ENCODE peak calls at places on chromosomes 6 and 20, in ten cellular contexts. P is NCI-H187; K is stimulated activated CD4-positive, alpha-beta T cell treated with anti-CD3 and anti-CD28 coated beads, Interleukin-1b, Interleukin-23, amount 100 ng/mL, for 1 hour; S is NCI-H1105; E is NCI-H1092; O is heart right ventricle; B is colonic mucosa; N is GM23248; D is midbrain; G is nucleus accumbens. U is an unnamed sample.

GRCh38 chr6:132817554-132818403 is 3.4 kb downstream of the RPS12 start:
- DNase-seq in P (no peak), D (no peak), G (no peak), B (no peak), S (no peak), K (no peak), N (no peak), O (no peak), E (no peak), U (no peak)

GRCh38 chr6:43506667-43507471 is 3.3 kb downstream of the LRRC73 start:
- DNase-seq in G (peak), K (peak), N (peak), S (peak), E (peak), P (peak), B (peak), D (peak), O (peak), U (peak)

GRCh38 chr6:26233608-26234420 is 131.2 kb upstream of the BTN3A2 start:
- DNase-seq in D (peak), S (no peak), G (no peak), E (no peak), B (peak), K (peak), N (peak), O (no peak), P (no peak), U (no peak)

GRCh38 chr20:19947611-19948264 is 69.4 kb upstream of the NAA20 start:
- DNase-seq in S (no peak), E (no peak), B (no peak), K (no peak), O (no peak), P (no peak), G (no peak), N (peak), D (no peak), U (no peak)

GRCh38 chr6:125810435-125810834 is 19.7 kb downstream of the NCOA7 start:
- DNase-seq in D (no peak), E (peak), N (no peak), O (no peak), P (peak), K (no peak), S (peak), G (no peak), B (no peak), U (no peak)

GRCh38 chr6:6927437-6928361 is 180.1 kb upstream of the RREB1 start:
- DNase-seq in G (no peak), N (peak), O (peak), B (no peak), D (no peak), P (no peak), K (no peak), E (no peak), S (no peak), U (no peak)

GRCh38 chr6:159959976-159960384 is 8.9 kb upstream of the IGF2R start:
- DNase-seq in D (peak), E (no peak), G (no peak), K (no peak), O (no peak), B (no peak), S (no peak), N (no peak), P (no peak), U (no peak)

GRCh38 chr6:134609862-134610261 is 291.9 kb upstream of the SGK1 start:
- DNase-seq in G (no peak), E (no peak), S (peak), P (no peak), K (no peak), D (no peak), O (no peak), B (no peak), N (no peak), U (no peak)

GRCh38 chr20:16518068-16518783 is 55.0 kb downstream of the KIF16B start:
- DNase-seq in K (no peak), B (peak), D (peak), P (no peak), N (peak), O (no peak), E (peak), G (peak), S (peak), U (no peak)

GRCh38 chr6:3610206-3610605 is 141.3 kb downstream of the PXDC1 start:
- DNase-seq in B (no peak), N (no peak), G (no peak), K (no peak), E (no peak), S (no peak), P (no peak), D (no peak), O (no peak), U (no peak)

GRCh38 chr20:20713244-20713765 is 861 bp upstream of the RALGAPA2 start:
- DNase-seq in N (peak), K (no peak), O (peak), D (no peak), E (no peak), S (no peak), G (no peak), B (no peak), P (no peak), U (no peak)

GRCh38 chr20:29409833-29410804 is 1847.3 kb upstream of the DEFB115 start:
- DNase-seq in G (no peak), E (no peak), S (no peak), N (no peak), D (no peak), B (no peak), P (no peak), O (no peak), K (no peak), U (no peak)

GRCh38 chr20:35012227-35013069 is 56.8 kb downstream of the MYH7B start:
- DNase-seq in S (no peak), P (no peak), G (no peak), E (no peak), B (no peak), D (no peak), K (no peak), N (no peak), O (no peak), U (peak)

GRCh38 chr6:37212268-37212667 is 42.3 kb downstream of the PIM1 start:
- DNase-seq in P (no peak), S (no peak), G (no peak), B (no peak), E (no peak), K (no peak), N (no peak), O (no peak), D (no peak), U (no peak)

GRCh38 chr6:44681782-44682181 is 294.3 kb downstream of the CDC5L start:
- DNase-seq in G (no peak), B (no peak), O (no peak), S (no peak), N (no peak), E (no peak), P (no peak), D (no peak), K (no peak), U (no peak)

GRCh38 chr6:40383348-40384115 is 203.6 kb downstream of the LRFN2 start:
- DNase-seq in S (no peak), D (no peak), E (no peak), N (no peak), O (no peak), G (no peak), B (no peak), K (no peak), P (no peak), U (no peak)

GRCh38 chr6:116396451-116396850 is 25.7 kb downstream of the DSE start:
- DNase-seq in P (no peak), B (no peak), K (no peak), D (no peak), S (no peak), E (no peak), G (no peak), O (no peak), N (no peak), U (no peak)

GRCh38 chr6:163355471-163355991 is 59.0 kb upstream of the QKI start:
- DNase-seq in N (peak), E (no peak), G (peak), K (no peak), S (no peak), O (peak), B (peak), D (peak), P (no peak), U (peak)

GRCh38 chr6:126188271-126188909 is 151.5 kb upstream of the CENPW start:
- DNase-seq in E (no peak), O (no peak), K (no peak), P (no peak), D (no peak), S (no peak), N (peak), G (no peak), B (no peak), U (no peak)

GRCh38 chr6:70131528-70131927 is 171.4 kb downstream of the COL9A1 start:
- DNase-seq in B (no peak), S (no peak), D (no peak), K (no peak), E (no peak), O (no peak), N (no peak), P (no peak), G (no peak), U (no peak)

GRCh38 chr6:167703781-167704180 is 122.9 kb upstream of the AFDN start:
- DNase-seq in S (no peak), G (no peak), O (no peak), B (no peak), N (no peak), P (no peak), K (no peak), D (no peak), E (no peak), U (no peak)

GRCh38 chr6:30323806-30324205 is 2.9 kb upstream of the TRIM39 start:
- DNase-seq in K (no peak), E (no peak), B (no peak), G (no peak), N (peak), P (no peak), D (no peak), O (no peak), S (no peak), U (no peak)

GRCh38 chr20:54102543-54102942 is 32.1 kb upstream of the BCAS1 start:
- DNase-seq in S (no peak), K (no peak), E (no peak), D (no peak), N (no peak), B (no peak), P (no peak), G (no peak), O (no peak), U (no peak)

GRCh38 chr20:50456452-50457324 is 53.5 kb upstream of the PTPN1 start:
- DNase-seq in S (no peak), E (no peak), K (no peak), O (no peak), N (no peak), D (no peak), G (no peak), B (no peak), P (no peak), U (no peak)

GRCh38 chr6:157047951-157048350 is 270.8 kb downstream of the ARID1B start:
- DNase-seq in S (no peak), D (no peak), K (no peak), N (no peak), E (no peak), B (no peak), P (no peak), G (no peak), O (no peak), U (no peak)

GRCh38 chr6:26250806-26251075 is 114.3 kb upstream of the BTN3A2 start:
- DNase-seq in S (peak), P (no peak), G (no peak), E (no peak), K (no peak), B (peak), O (no peak), D (no peak), N (peak), U (no peak)

GRCh38 chr6:154314084-154314483 is 42.5 kb downstream of the IPCEF1 start:
- DNase-seq in G (no peak), B (no peak), D (no peak), K (no peak), S (no peak), E (no peak), O (no peak), P (no peak), N (peak), U (no peak)

GRCh38 chr6:91304506-91304905 is 717.6 kb upstream of the MAP3K7 start:
- DNase-seq in G (no peak), S (no peak), B (no peak), N (no peak), E (no peak), O (no peak), P (no peak), K (no peak), D (no peak), U (no peak)

U was measured in right atrium auricular region.